ENCODE peak calls at places on chromosome 7, in eight cellular contexts. One of them, this sample, is unnamed. For H3K36me3, the result is how much of the 10 kb centered on the place peaks cover.

GRCh38 chr7:42502022-42502421 is 265.0 kb upstream of the GLI3 start:
- DNase-seq in WERI-Rb-1: no peak
- DNase-seq in colonic mucosa: no peak
- DNase-seq in Caco-2: no peak
- DNase-seq in left ventricle myocardium inferior: no peak
- DNase-seq in stomach: no peak
- DNase-seq in BE2C: no peak
- DNase-seq in K562: no peak
- DNase-seq in this sample: peak

GRCh38 chr7:131537581-131537980 is 18.8 kb downstream of the PODXL start:
- DNase-seq in WERI-Rb-1: no peak
- DNase-seq in colonic mucosa: no peak
- DNase-seq in Caco-2: no peak
- DNase-seq in left ventricle myocardium inferior: no peak
- DNase-seq in stomach: no peak
- DNase-seq in BE2C: no peak
- DNase-seq in K562: no peak
- DNase-seq in this sample: no peak

GRCh38 chr7:37916673-37917660 is at the start of gene SFRP4:
- DNase-seq in WERI-Rb-1: peak
- DNase-seq in colonic mucosa: peak
- DNase-seq in Caco-2: peak
- DNase-seq in left ventricle myocardium inferior: peak
- DNase-seq in stomach: no peak
- DNase-seq in BE2C: peak
- DNase-seq in K562: peak
- DNase-seq in this sample: peak

GRCh38 chr7:18762189-18762588 is 266.6 kb downstream of the HDAC9 start:
- DNase-seq in WERI-Rb-1: no peak
- DNase-seq in colonic mucosa: no peak
- DNase-seq in Caco-2: no peak
- DNase-seq in left ventricle myocardium inferior: no peak
- DNase-seq in stomach: no peak
- DNase-seq in BE2C: no peak
- DNase-seq in K562: no peak
- DNase-seq in this sample: no peak

GRCh38 chr7:67875558-67875957 is 878.9 kb downstream of the TYW1 start:
- DNase-seq in WERI-Rb-1: no peak
- DNase-seq in colonic mucosa: no peak
- DNase-seq in Caco-2: no peak
- DNase-seq in left ventricle myocardium inferior: no peak
- DNase-seq in stomach: no peak
- DNase-seq in BE2C: no peak
- DNase-seq in K562: no peak
- DNase-seq in this sample: no peak

GRCh38 chr7:77368974-77369373 is 47.2 kb downstream of the GSAP start:
- DNase-seq in WERI-Rb-1: no peak
- DNase-seq in colonic mucosa: no peak
- DNase-seq in Caco-2: no peak
- DNase-seq in left ventricle myocardium inferior: no peak
- DNase-seq in stomach: no peak
- DNase-seq in BE2C: no peak
- DNase-seq in K562: no peak
- DNase-seq in this sample: no peak

GRCh38 chr7:150806863-150807262 is 6.3 kb downstream of the TMEM176A start:
- DNase-seq in WERI-Rb-1: no peak
- DNase-seq in colonic mucosa: peak
- DNase-seq in Caco-2: no peak
- DNase-seq in left ventricle myocardium inferior: no peak
- DNase-seq in stomach: no peak
- DNase-seq in BE2C: no peak
- DNase-seq in K562: no peak
- DNase-seq in this sample: no peak

GRCh38 chr7:78130443-78131200 is 332.0 kb downstream of the PHTF2 start:
- DNase-seq in WERI-Rb-1: no peak
- DNase-seq in colonic mucosa: no peak
- DNase-seq in Caco-2: no peak
- DNase-seq in left ventricle myocardium inferior: no peak
- DNase-seq in stomach: no peak
- DNase-seq in BE2C: no peak
- DNase-seq in K562: no peak
- DNase-seq in this sample: no peak

GRCh38 chr7:151134743-151135524 is 32.6 kb downstream of the GBX1 start:
- DNase-seq in WERI-Rb-1: no peak
- DNase-seq in colonic mucosa: no peak
- DNase-seq in Caco-2: no peak
- DNase-seq in left ventricle myocardium inferior: peak
- DNase-seq in stomach: no peak
- DNase-seq in BE2C: peak
- DNase-seq in K562: no peak
- DNase-seq in this sample: no peak

GRCh38 chr7:107920048-107920772 is 29.2 kb downstream of the DLD start:
- DNase-seq in WERI-Rb-1: no peak
- DNase-seq in colonic mucosa: no peak
- DNase-seq in Caco-2: no peak
- DNase-seq in left ventricle myocardium inferior: no peak
- DNase-seq in stomach: no peak
- DNase-seq in BE2C: no peak
- DNase-seq in K562: no peak
- DNase-seq in this sample: no peak

GRCh38 chr7:67484244-67484751 is 487.7 kb downstream of the TYW1 start:
- DNase-seq in WERI-Rb-1: peak
- DNase-seq in colonic mucosa: peak
- DNase-seq in Caco-2: peak
- DNase-seq in left ventricle myocardium inferior: peak
- DNase-seq in stomach: peak
- DNase-seq in BE2C: peak
- DNase-seq in K562: peak
- DNase-seq in this sample: peak

DNA sequence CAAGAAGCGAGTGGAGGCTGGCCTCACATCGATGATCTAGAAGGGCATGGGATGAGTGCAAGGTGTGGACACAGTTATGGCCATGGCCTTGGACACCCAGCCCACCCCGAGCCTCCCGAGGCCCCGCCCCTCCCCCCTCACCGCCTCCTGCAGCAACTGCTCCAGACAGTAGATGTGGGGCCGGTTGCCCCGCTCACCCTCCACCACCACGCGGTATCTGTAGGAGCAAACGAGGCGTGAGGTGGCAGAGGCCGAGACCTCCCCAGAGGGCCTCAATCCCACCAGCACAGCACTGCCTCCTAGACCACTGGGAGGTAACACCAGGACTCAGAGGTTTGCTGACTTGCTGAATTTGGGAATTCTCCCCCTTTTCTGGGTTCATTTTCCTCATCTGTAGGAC is 37.6 kb downstream of the SLC29A4 start:
- DNase-seq in WERI-Rb-1: no peak
- DNase-seq in colonic mucosa: no peak
- DNase-seq in Caco-2: no peak
- DNase-seq in left ventricle myocardium inferior: no peak
- DNase-seq in stomach: no peak
- DNase-seq in BE2C: no peak
- DNase-seq in K562: no peak
- DNase-seq in this sample: no peak
- H3K36me3 ChIP-seq in WERI-Rb-1: under half
- H3K36me3 ChIP-seq in colonic mucosa: under half
- H3K36me3 ChIP-seq in Caco-2: under half
- H3K36me3 ChIP-seq in left ventricle myocardium inferior: half or more
- H3K36me3 ChIP-seq in stomach: half or more
- H3K36me3 ChIP-seq in BE2C: under half
- H3K36me3 ChIP-seq in K562: under half
- H3K36me3 ChIP-seq in this sample: under half

GRCh38 chr7:55980266-55980665 is 15.9 kb downstream of the NIPSNAP2 start:
- DNase-seq in WERI-Rb-1: no peak
- DNase-seq in colonic mucosa: no peak
- DNase-seq in Caco-2: no peak
- DNase-seq in left ventricle myocardium inferior: no peak
- DNase-seq in stomach: no peak
- DNase-seq in BE2C: no peak
- DNase-seq in K562: no peak
- DNase-seq in this sample: no peak

GRCh38 chr7:55977831-55978230 is 13.4 kb downstream of the NIPSNAP2 start:
- DNase-seq in WERI-Rb-1: no peak
- DNase-seq in colonic mucosa: no peak
- DNase-seq in Caco-2: no peak
- DNase-seq in left ventricle myocardium inferior: no peak
- DNase-seq in stomach: peak
- DNase-seq in BE2C: no peak
- DNase-seq in K562: no peak
- DNase-seq in this sample: peak

DNA sequence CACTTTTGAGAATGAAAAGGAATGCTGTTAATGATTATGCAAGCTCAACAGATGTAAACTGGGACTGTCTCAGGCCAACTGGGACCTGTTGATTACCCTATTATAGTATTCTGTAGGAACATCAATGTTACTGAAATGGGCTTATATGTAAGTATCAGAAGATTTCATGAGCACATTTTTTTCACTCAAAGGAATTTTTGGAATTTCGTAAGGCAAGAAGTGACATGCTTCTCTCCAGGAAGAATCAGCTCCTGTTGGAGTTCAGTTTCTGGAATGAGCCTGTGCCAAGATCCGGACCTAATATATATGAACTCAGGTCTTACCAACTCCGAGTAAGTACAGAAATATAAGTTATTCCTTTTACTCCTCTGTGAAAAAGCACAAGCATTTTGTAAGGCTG is 19.2 kb downstream of the NIPSNAP2 start:
- DNase-seq in WERI-Rb-1: no peak
- DNase-seq in colonic mucosa: no peak
- DNase-seq in Caco-2: no peak
- DNase-seq in left ventricle myocardium inferior: no peak
- DNase-seq in stomach: no peak
- DNase-seq in BE2C: no peak
- DNase-seq in K562: no peak
- DNase-seq in this sample: no peak
- H3K36me3 ChIP-seq in WERI-Rb-1: half or more
- H3K36me3 ChIP-seq in colonic mucosa: under half
- H3K36me3 ChIP-seq in Caco-2: under half
- H3K36me3 ChIP-seq in left ventricle myocardium inferior: half or more
- H3K36me3 ChIP-seq in stomach: half or more
- H3K36me3 ChIP-seq in BE2C: half or more
- H3K36me3 ChIP-seq in K562: half or more
- H3K36me3 ChIP-seq in this sample: half or more

GRCh38 chr7:47346378-47346914 is 235.5 kb downstream of the TNS3 start:
- DNase-seq in WERI-Rb-1: no peak
- DNase-seq in colonic mucosa: no peak
- DNase-seq in Caco-2: no peak
- DNase-seq in left ventricle myocardium inferior: no peak
- DNase-seq in stomach: peak
- DNase-seq in BE2C: no peak
- DNase-seq in K562: no peak
- DNase-seq in this sample: no peak

GRCh38 chr7:47345754-47346377 is 236.0 kb downstream of the TNS3 start:
- DNase-seq in WERI-Rb-1: no peak
- DNase-seq in colonic mucosa: no peak
- DNase-seq in Caco-2: no peak
- DNase-seq in left ventricle myocardium inferior: no peak
- DNase-seq in stomach: peak
- DNase-seq in BE2C: no peak
- DNase-seq in K562: no peak
- DNase-seq in this sample: no peak

GRCh38 chr7:47349401-47349800 is 232.5 kb downstream of the TNS3 start:
- DNase-seq in WERI-Rb-1: no peak
- DNase-seq in colonic mucosa: no peak
- DNase-seq in Caco-2: no peak
- DNase-seq in left ventricle myocardium inferior: no peak
- DNase-seq in stomach: peak
- DNase-seq in BE2C: no peak
- DNase-seq in K562: no peak
- DNase-seq in this sample: no peak

GRCh38 chr7:47347986-47348385 is 233.9 kb downstream of the TNS3 start:
- DNase-seq in WERI-Rb-1: no peak
- DNase-seq in colonic mucosa: no peak
- DNase-seq in Caco-2: no peak
- DNase-seq in left ventricle myocardium inferior: no peak
- DNase-seq in stomach: peak
- DNase-seq in BE2C: no peak
- DNase-seq in K562: no peak
- DNase-seq in this sample: no peak

DNA sequence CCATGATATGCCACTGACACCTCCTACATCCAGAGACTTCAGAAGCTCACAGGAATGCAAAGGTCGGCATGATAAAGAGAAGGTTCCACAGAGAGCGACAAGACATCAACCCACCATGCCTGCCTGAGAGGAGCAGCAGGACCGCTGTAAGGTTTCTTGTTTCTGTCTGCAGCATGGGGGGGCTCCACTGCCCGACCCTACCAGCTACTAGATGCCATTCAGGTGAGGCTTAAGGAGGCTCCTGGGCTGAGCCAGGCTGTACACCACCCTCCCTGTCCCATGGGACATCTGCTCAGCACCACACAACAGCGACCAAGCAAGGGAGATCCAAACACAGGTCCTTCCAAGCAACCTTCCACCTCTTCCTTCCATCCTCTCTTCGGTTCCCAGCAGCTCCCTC is 234.6 kb downstream of the TNS3 start:
- DNase-seq in WERI-Rb-1: no peak
- DNase-seq in colonic mucosa: no peak
- DNase-seq in Caco-2: no peak
- DNase-seq in left ventricle myocardium inferior: no peak
- DNase-seq in stomach: peak
- DNase-seq in BE2C: no peak
- DNase-seq in K562: no peak
- DNase-seq in this sample: peak
- H3K36me3 ChIP-seq in WERI-Rb-1: under half
- H3K36me3 ChIP-seq in colonic mucosa: under half
- H3K36me3 ChIP-seq in Caco-2: under half
- H3K36me3 ChIP-seq in left ventricle myocardium inferior: under half
- H3K36me3 ChIP-seq in stomach: under half
- H3K36me3 ChIP-seq in BE2C: under half
- H3K36me3 ChIP-seq in K562: under half
- H3K36me3 ChIP-seq in this sample: under half

GRCh38 chr7:6389728-6390127 is 58.0 kb downstream of the DAGLB start:
- DNase-seq in WERI-Rb-1: no peak
- DNase-seq in colonic mucosa: no peak
- DNase-seq in Caco-2: no peak
- DNase-seq in left ventricle myocardium inferior: no peak
- DNase-seq in stomach: no peak
- DNase-seq in BE2C: no peak
- DNase-seq in K562: no peak
- DNase-seq in this sample: no peak
- H3K36me3 ChIP-seq in WERI-Rb-1: half or more
- H3K36me3 ChIP-seq in colonic mucosa: under half
- H3K36me3 ChIP-seq in Caco-2: under half
- H3K36me3 ChIP-seq in left ventricle myocardium inferior: under half
- H3K36me3 ChIP-seq in stomach: under half
- H3K36me3 ChIP-seq in BE2C: half or more
- H3K36me3 ChIP-seq in K562: half or more
- H3K36me3 ChIP-seq in this sample: under half

This sample was measured in adrenal gland.